ENCODE peak calls at places on chromosomes 12 and 14, in five cellular contexts. I is colonic mucosa; L is IMR-90; Q is heart right ventricle; V is CD8-positive, alpha-beta memory T cell. Z is an unnamed sample. For H3K4me1, the result is how much of the 10 kb centered on the place peaks cover.

GRCh38 chr12:119751961-119752360 is 84.0 kb downstream of the PRKAB1 start:
- DNase-seq in I (no peak), V (no peak), L (no peak), Q (no peak), Z (no peak)

GRCh38 chr14:60266021-60266937 is 17.3 kb downstream of the PPM1A start:
- DNase-seq in Q (no peak), L (no peak), I (no peak), V (no peak), Z (peak)

GRCh38 chr12:93794738-93795137 is 117.6 kb downstream of the CRADD start:
- DNase-seq in Q (no peak), V (no peak), L (no peak), I (no peak), Z (no peak)

GRCh38 chr12:14396071-14396470 is 30.6 kb downstream of the ATF7IP start:
- DNase-seq in V (no peak), Q (no peak), L (peak), I (no peak), Z (peak)

GRCh38 chr12:88578821-88579518 is 1.3 kb downstream of the KITLG start:
- DNase-seq in V (no peak), Q (no peak), L (no peak), I (peak), Z (peak)

GRCh38 chr12:78799679-78800078 is 64.9 kb upstream of the SYT1 start:
- DNase-seq in V (no peak), Q (no peak), L (no peak), I (no peak), Z (no peak)

GRCh38 chr14:104136472-104137296 is 1.7 kb upstream of the KIF26A start:
- DNase-seq in V (no peak), I (no peak), Q (peak), L (no peak), Z (no peak)

GRCh38 chr14:91417134-91417982 is at the start of gene CCDC88C:
- DNase-seq in V (peak), L (no peak), I (peak), Q (peak), Z (peak)

GRCh38 chr12:75656650-75657049 is 145.2 kb upstream of the KRR1 start:
- DNase-seq in V (no peak), I (no peak), Q (no peak), L (peak), Z (no peak)

GRCh38 chr14:38125484-38125912 is 82.2 kb upstream of the SSTR1 start:
- DNase-seq in L (no peak), Q (no peak), V (no peak), I (no peak), Z (peak)

GRCh38 chr12:112126000-112126431 is 656 bp downstream of the TRAFD1 start:
- DNase-seq in V (no peak), I (no peak), Q (no peak), L (no peak), Z (peak)

GRCh38 chr12:47121146-47121545 is 41.4 kb upstream of the AMIGO2 start:
- DNase-seq in V (no peak), L (peak), Q (no peak), I (no peak), Z (no peak)

GRCh38 chr14:96205059-96205993 is 687 bp downstream of the BDKRB2 start:
- DNase-seq in Q (no peak), I (peak), V (no peak), L (no peak), Z (peak)

GRCh38 chr14:102426796-102427195 is 64.1 kb downstream of the TECPR2 start:
- DNase-seq in Q (no peak), V (no peak), I (no peak), L (no peak), Z (no peak)

GRCh38 chr14:31414190-31414833 is 6.0 kb downstream of the HEATR5A start:
- DNase-seq in Q (no peak), I (no peak), L (peak), V (no peak), Z (no peak)

GRCh38 chr12:51942501-51943000 is 8.9 kb upstream of the ACVR1B start:
- DNase-seq in I (no peak), Q (no peak), L (no peak), V (no peak), Z (no peak)

GRCh38 chr14:104604461-104605449 is at the start of gene TMEM179:
- DNase-seq in V (no peak), Q (no peak), I (no peak), L (peak), Z (no peak)

GRCh38 chr12:8052679-8053078 is 13.5 kb downstream of the C3AR1 start:
- DNase-seq in I (no peak), V (no peak), L (no peak), Q (no peak), Z (no peak)

GRCh38 chr12:95648990-95649791 is 97.9 kb upstream of the USP44 start:
- DNase-seq in V (no peak), L (peak), I (peak), Q (no peak), Z (peak)

GRCh38 chr12:113222730-113223531 is 1.7 kb downstream of the TPCN1 start:
- DNase-seq in I (peak), L (peak), V (no peak), Q (peak), Z (peak)

GRCh38 chr12:121966959-121967358 is 48.6 kb downstream of the CFAP251 start:
- DNase-seq in V (no peak), L (no peak), I (no peak), Q (no peak), Z (no peak)

GRCh38 chr12:49342066-49342913 is 4.4 kb upstream of the DNAJC22 start:
- DNase-seq in L (peak), V (peak), Q (peak), I (peak), Z (peak)

GRCh38 chr14:102028733-102029132 is 58.1 kb downstream of the HSP90AA1 start:
- DNase-seq in I (peak), V (no peak), L (peak), Q (no peak), Z (peak)

GRCh38 chr12:131912526-131913274 is 16.4 kb upstream of the PUS1 start:
- DNase-seq in I (peak), Q (peak), V (no peak), L (peak), Z (no peak)

GRCh38 chr12:122871851-122872785 is 23.8 kb downstream of the VPS37B start:
- DNase-seq in L (peak), Q (no peak), V (no peak), I (peak), Z (peak)

GRCh38 chr12:47750229-47750798 is 8.4 kb downstream of the RAPGEF3 start:
- DNase-seq in L (no peak), I (no peak), Q (no peak), V (no peak), Z (no peak)

GRCh38 chr14:102517412-102518062 is 8.0 kb upstream of the ANKRD9 start:
- DNase-seq in L (no peak), V (no peak), Q (peak), I (no peak), Z (no peak)

GRCh38 chr12:116759783-116760581 is 21.9 kb downstream of the RNFT2 start:
- DNase-seq in I (no peak), V (no peak), L (no peak), Q (peak), Z (peak)

GRCh38 chr14:93375673-93376156 is 28.7 kb downstream of the COX8C start:
- DNase-seq in I (no peak), L (no peak), Q (no peak), V (no peak), Z (no peak)

GRCh38 chr14:90624732-90625444 is 191.3 kb downstream of the TTC7B start:
- DNase-seq in Q (no peak), L (peak), V (no peak), I (no peak), Z (no peak)

GRCh38 chr12:123891516-123892179 is 81.0 kb downstream of the CCDC92 start:
- DNase-seq in Q (no peak), I (no peak), V (no peak), L (no peak), Z (no peak)

GRCh38 chr12:58765653-58766554 is 154.4 kb downstream of the LRIG3 start:
- DNase-seq in I (no peak), L (peak), V (no peak), Q (no peak), Z (peak)

GRCh38 chr14:92400579-92401444 is 77.8 kb downstream of the SLC24A4 start:
- DNase-seq in V (no peak), Q (no peak), L (peak), I (no peak), Z (no peak)

GRCh38 chr12:565589-566105 is 97.6 kb downstream of the NINJ2 start:
- DNase-seq in I (no peak), V (no peak), Q (no peak), L (no peak), Z (no peak)
- H3K4me1 ChIP-seq in I (under half), V (half or more), Q (under half), L (under half), Z (under half)

GRCh38 chr14:61372379-61372778 is 51.0 kb downstream of the PRKCH start:
- DNase-seq in Q (no peak), L (no peak), I (no peak), V (no peak), Z (no peak)
- H3K4me1 ChIP-seq in Q (under half), L (under half), I (under half), V (half or more), Z (under half)

GRCh38 chr12:71730936-71731335 is 23.7 kb upstream of the RAB21 start:
- DNase-seq in I (no peak), V (no peak), L (peak), Q (no peak), Z (no peak)
- H3K4me1 ChIP-seq in I (under half), V (under half), L (under half), Q (under half), Z (under half)

GRCh38 chr12:108816652-108817335 is 40.6 kb downstream of the SSH1 start:
- DNase-seq in I (peak), V (no peak), L (no peak), Q (peak), Z (no peak)

GRCh38 chr12:108815875-108816594 is 41.3 kb downstream of the SSH1 start:
- DNase-seq in L (peak), V (no peak), Q (no peak), I (no peak), Z (no peak)

GRCh38 chr12:108815369-108815768 is 42.0 kb downstream of the SSH1 start:
- DNase-seq in Q (no peak), V (no peak), L (no peak), I (no peak), Z (no peak)

GRCh38 chr12:108812324-108812723 is 45.1 kb downstream of the SSH1 start:
- DNase-seq in V (no peak), I (no peak), Q (no peak), L (no peak), Z (no peak)

GRCh38 chr12:108814462-108815211 is 42.7 kb downstream of the SSH1 start:
- DNase-seq in I (no peak), Q (no peak), L (no peak), V (no peak), Z (no peak)
- H3K4me1 ChIP-seq in I (under half), Q (under half), L (under half), V (under half), Z (under half)

GRCh38 chr12:53465679-53466078 is 13.8 kb downstream of the PCBP2 start:
- DNase-seq in V (no peak), Q (no peak), L (no peak), I (no peak), Z (no peak)

GRCh38 chr12:53464685-53465084 is 12.8 kb downstream of the PCBP2 start:
- DNase-seq in L (no peak), Q (no peak), V (no peak), I (no peak), Z (no peak)

GRCh38 chr12:53462935-53463334 is 11.0 kb downstream of the PCBP2 start:
- DNase-seq in Q (no peak), L (no peak), V (no peak), I (no peak), Z (no peak)

GRCh38 chr12:53461591-53461990 is 9.7 kb downstream of the PCBP2 start:
- DNase-seq in V (no peak), L (no peak), I (no peak), Q (no peak), Z (no peak)

GRCh38 chr12:53463802-53464375 is 12.0 kb downstream of the PCBP2 start:
- DNase-seq in L (no peak), Q (no peak), V (no peak), I (no peak), Z (no peak)
- H3K4me1 ChIP-seq in L (under half), Q (under half), V (under half), I (under half), Z (under half)

DNA sequence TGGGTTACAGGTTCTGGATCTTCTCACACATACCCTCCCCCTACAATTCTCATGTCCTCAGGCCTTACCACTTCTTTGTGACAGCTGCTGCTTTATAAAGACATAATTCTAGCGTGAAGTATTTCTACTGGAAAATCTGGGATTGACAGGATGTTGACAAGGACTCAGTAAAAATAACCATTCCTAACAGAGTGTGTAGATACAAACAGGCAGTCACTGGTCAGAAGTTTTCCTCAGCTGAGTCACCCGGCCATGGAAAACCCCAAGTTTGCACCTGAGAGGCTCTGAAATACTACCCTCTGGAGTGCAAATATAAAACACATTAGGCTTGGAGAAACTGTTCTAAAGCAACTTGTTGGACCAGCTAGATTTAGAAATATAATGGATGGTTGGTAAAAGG is 54.4 kb downstream of the SPPL3 start:
- DNase-seq in L (peak), Q (no peak), I (no peak), V (no peak), Z (no peak)
- H3K4me1 ChIP-seq in L (under half), Q (under half), I (under half), V (under half), Z (under half)

Z was measured in small intestine.